ENCODE peak calls at places on chromosomes 7 and 10, in nine cellular contexts. A is mammary epithelial cell; I is CD8-positive, alpha-beta T cell; J is lower lobe of right lung; M is GM23338; H is breast epithelium; K is NB4; S is cardiac muscle cell; D is AG10803. P is an unnamed sample.

GRCh38 chr10:25072786-25073185 is 56.4 kb downstream of the THNSL1 start:
- DNase-seq in M (no peak), H (no peak), K (no peak), A (no peak), S (no peak), D (no peak), I (no peak), J (no peak), P (no peak)

GRCh38 chr7:98120559-98120958 is 13.9 kb downstream of the LMTK2 start:
- DNase-seq in H (no peak), M (no peak), I (no peak), J (no peak), A (no peak), D (no peak), S (no peak), K (no peak), P (no peak)

GRCh38 chr7:17928055-17928454 is 12.2 kb downstream of the SNX13 start:
- DNase-seq in M (no peak), D (no peak), H (no peak), S (no peak), I (no peak), K (no peak), A (no peak), J (no peak), P (no peak)

GRCh38 chr10:71028066-71028465 is 139.7 kb upstream of the PCBD1 start:
- DNase-seq in J (no peak), M (no peak), I (no peak), A (no peak), K (no peak), D (no peak), H (no peak), S (no peak), P (no peak)

GRCh38 chr7:12759112-12759511 is 71.7 kb downstream of the ARL4A start:
- DNase-seq in M (no peak), S (peak), A (no peak), J (no peak), K (no peak), D (peak), I (no peak), H (no peak), P (peak)

GRCh38 chr10:72685264-72685921 is 6.5 kb upstream of the MCU start:
- DNase-seq in M (no peak), A (no peak), K (no peak), J (no peak), H (no peak), D (no peak), I (no peak), S (no peak), P (no peak)

GRCh38 chr10:126804396-126804795 is 100.8 kb upstream of the DOCK1 start:
- DNase-seq in H (no peak), I (no peak), D (no peak), S (no peak), J (no peak), A (no peak), M (no peak), K (no peak), P (no peak)

GRCh38 chr7:5420841-5421625 is 2.6 kb downstream of the TNRC18 start:
- DNase-seq in A (peak), H (no peak), K (peak), S (no peak), J (peak), D (no peak), I (no peak), M (no peak), P (no peak)

GRCh38 chr7:93717217-93717900 is 142.8 kb upstream of the CALCR start:
- DNase-seq in H (no peak), K (no peak), S (peak), I (no peak), J (no peak), A (peak), M (no peak), D (peak), P (peak)

GRCh38 chr10:78541528-78542470 is 508.1 kb downstream of the RPS24 start:
- DNase-seq in D (peak), I (no peak), J (no peak), S (peak), M (no peak), H (no peak), K (no peak), A (no peak), P (no peak)

GRCh38 chr7:132276252-132276651 is 300.0 kb downstream of the PLXNA4 start:
- DNase-seq in S (no peak), A (no peak), D (no peak), H (no peak), K (no peak), M (no peak), I (no peak), J (no peak), P (no peak)

GRCh38 chr7:36777062-36777461 is 52.8 kb upstream of the AOAH start:
- DNase-seq in S (no peak), H (no peak), K (peak), M (no peak), J (no peak), I (peak), A (no peak), D (no peak), P (no peak)

GRCh38 chr10:86001521-86001920 is 365.1 kb downstream of the GRID1 start:
- DNase-seq in H (no peak), K (no peak), D (no peak), S (no peak), I (no peak), A (no peak), M (no peak), J (no peak), P (no peak)

GRCh38 chr7:98213296-98213873 is 2.1 kb downstream of the BHLHA15 start:
- DNase-seq in D (no peak), H (no peak), M (no peak), A (no peak), S (no peak), J (peak), I (no peak), K (no peak), P (no peak)

GRCh38 chr7:33842141-33842540 is 63.2 kb upstream of the BMPER start:
- DNase-seq in H (no peak), M (no peak), A (no peak), K (no peak), J (no peak), S (no peak), I (no peak), D (no peak), P (no peak)

GRCh38 chr7:41010418-41010817 is 692.5 kb downstream of the INHBA start:
- DNase-seq in J (no peak), S (peak), H (no peak), I (no peak), A (no peak), M (no peak), D (peak), K (peak), P (peak)

GRCh38 chr7:48366096-48366495 is 194.8 kb downstream of the ABCA13 start:
- DNase-seq in A (peak), I (no peak), K (no peak), D (no peak), M (no peak), H (no peak), S (no peak), J (no peak), P (no peak)

GRCh38 chr10:70457759-70458305 is 16.4 kb upstream of the NODAL start:
- DNase-seq in H (no peak), D (no peak), J (no peak), I (no peak), K (no peak), M (no peak), S (no peak), A (no peak), P (no peak)

GRCh38 chr10:12390733-12391132 is 41.4 kb downstream of the CAMK1D start:
- DNase-seq in D (no peak), I (no peak), H (no peak), A (no peak), S (peak), K (no peak), J (no peak), M (no peak), P (peak)

GRCh38 chr10:31157125-31157983 is 125.7 kb upstream of the ZNF438 start:
- DNase-seq in S (peak), J (no peak), I (no peak), M (no peak), K (no peak), H (no peak), A (no peak), D (peak), P (peak)

GRCh38 chr7:26385240-26385639 is 93.6 kb downstream of the SNX10 start:
- DNase-seq in J (no peak), D (no peak), A (no peak), S (no peak), M (no peak), I (no peak), H (no peak), K (no peak), P (no peak)

GRCh38 chr10:114684822-114685209 is 26.7 kb upstream of the ABLIM1 start:
- DNase-seq in A (peak), H (no peak), S (peak), J (no peak), D (peak), M (no peak), I (no peak), K (no peak), P (peak)

GRCh38 chr10:70756710-70757360 is 28.3 kb downstream of the TBATA start:
- DNase-seq in J (no peak), S (no peak), M (no peak), D (no peak), H (no peak), K (no peak), I (no peak), A (peak), P (peak)

GRCh38 chr10:15084502-15084922 is 4.1 kb downstream of the ACBD7 start:
- DNase-seq in J (no peak), I (no peak), M (peak), H (peak), D (peak), K (no peak), A (peak), S (peak), P (peak)

GRCh38 chr10:122494833-122495232 is 33.5 kb downstream of the HTRA1 start:
- DNase-seq in J (peak), K (no peak), A (peak), M (no peak), D (peak), H (no peak), I (no peak), S (peak), P (peak)

GRCh38 chr10:79106251-79106650 is 37.5 kb downstream of the ZMIZ1 start:
- DNase-seq in J (no peak), M (no peak), D (no peak), A (no peak), S (no peak), H (no peak), I (no peak), K (peak), P (no peak)

GRCh38 chr10:61612009-61612408 is 50.7 kb upstream of the CABCOCO1 start:
- DNase-seq in H (peak), M (no peak), D (no peak), J (no peak), K (no peak), S (no peak), I (no peak), A (no peak), P (no peak)

GRCh38 chr10:102678842-102679289 is 34.6 kb downstream of the TRIM8 start:
- DNase-seq in K (peak), A (peak), D (peak), I (no peak), J (peak), M (peak), S (peak), H (no peak), P (peak)

GRCh38 chr10:23081891-23082290 is 13.5 kb upstream of the MSRB2 start:
- DNase-seq in S (peak), J (no peak), M (peak), I (no peak), K (no peak), H (no peak), A (no peak), D (peak), P (peak)

DNA sequence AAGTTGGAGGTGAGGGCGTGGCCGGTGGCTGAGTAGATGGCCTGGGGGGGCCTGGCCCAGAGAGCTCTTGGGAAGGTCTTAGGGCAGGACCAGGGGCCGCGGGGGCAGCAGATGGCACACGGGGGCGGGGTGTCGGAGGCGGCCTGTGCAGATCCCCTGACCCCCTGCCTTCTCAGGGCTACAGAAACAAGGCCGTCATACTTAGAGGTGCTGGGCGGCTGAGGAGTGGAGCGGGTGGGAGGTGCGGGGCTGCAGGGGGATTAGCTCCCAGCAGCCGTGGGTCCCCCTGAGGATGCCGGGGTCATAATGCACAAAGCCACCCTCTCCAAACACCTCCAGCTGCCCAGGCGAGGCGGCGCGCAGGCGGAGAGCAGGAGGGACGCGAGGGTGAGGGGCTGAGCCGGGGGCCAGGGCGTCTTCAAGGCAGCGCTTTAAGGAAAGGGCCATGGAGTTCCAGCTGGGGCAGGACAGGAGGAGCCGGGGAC is 40.4 kb upstream of the ZNF32 start:
- DNase-seq in H (no peak), D (no peak), I (no peak), J (no peak), K (no peak), M (peak), A (no peak), S (no peak), P (no peak)
- H3K4me3 ChIP-seq in H (peak), D (no peak), I (peak), J (peak), K (no peak), M (peak), A (no peak), S (no peak), P (no peak)

GRCh38 chr10:131981429-131982184 is at the start of gene BNIP3:
- DNase-seq in H (peak), S (peak), K (peak), D (peak), M (peak), A (peak), J (peak), I (peak), P (peak)
- TF ChIP-seq CTCF in H (peak), S (no peak), K (no peak), D (peak), M (no peak), A (no peak), J (peak), I (no peak), P (no peak)

DNA sequence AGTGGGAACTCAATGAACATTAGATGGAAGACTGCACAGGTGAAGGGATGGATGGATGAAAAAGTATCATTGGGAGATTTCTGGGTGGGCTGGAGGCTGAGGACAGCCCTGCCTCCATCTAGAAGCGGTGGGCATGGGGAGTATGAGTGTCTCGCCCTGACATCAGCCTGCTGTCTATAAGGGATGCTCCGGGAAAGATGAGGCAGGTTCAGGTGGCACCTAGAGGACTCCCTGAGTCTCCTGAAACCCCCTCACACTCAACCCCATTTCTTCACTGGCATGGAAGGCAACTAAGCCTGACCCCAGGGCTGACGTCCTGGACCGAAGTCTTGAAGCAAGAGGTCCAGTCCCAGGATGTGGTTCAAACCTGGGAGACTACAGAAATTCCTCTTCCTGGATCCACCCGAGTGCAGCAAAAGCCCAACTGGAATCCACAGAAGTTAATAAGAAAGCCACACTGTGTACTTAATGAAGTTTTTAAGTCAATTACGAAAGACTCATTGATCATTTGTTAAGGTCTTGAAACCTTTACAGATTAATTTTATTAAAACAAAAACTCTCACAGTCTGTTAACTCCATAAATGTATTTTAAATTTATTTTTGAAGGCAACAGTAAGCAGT is 238.8 kb downstream of the EMX2 start:
- DNase-seq in S (no peak), D (no peak), I (no peak), J (no peak), H (no peak), A (no peak), K (no peak), M (no peak), P (no peak)
- H3K4me3 ChIP-seq in S (no peak), D (no peak), I (no peak), J (no peak), H (no peak), A (no peak), K (no peak), M (no peak), P (no peak)

GRCh38 chr7:150415161-150416160 is 35.0 kb upstream of the GIMAP8 start:
- DNase-seq in K (no peak), I (no peak), H (peak), A (no peak), J (no peak), D (no peak), S (no peak), M (no peak), P (no peak)

GRCh38 chr7:150420987-150421674 is 29.3 kb upstream of the GIMAP8 start:
- DNase-seq in K (peak), D (peak), A (peak), H (peak), J (peak), M (peak), I (peak), S (peak), P (peak)

GRCh38 chr7:150420242-150420641 is 30.2 kb upstream of the GIMAP8 start:
- DNase-seq in J (no peak), I (no peak), D (no peak), A (no peak), S (no peak), H (no peak), K (no peak), M (no peak), P (no peak)

GRCh38 chr7:150417239-150417638 is 33.2 kb upstream of the GIMAP8 start:
- DNase-seq in S (no peak), H (peak), J (no peak), D (no peak), M (no peak), K (no peak), I (no peak), A (no peak), P (no peak)

GRCh38 chr7:150417863-150418262 is 32.6 kb upstream of the GIMAP8 start:
- DNase-seq in A (no peak), K (no peak), H (peak), I (no peak), M (no peak), S (no peak), D (no peak), J (no peak), P (no peak)
- TF ChIP-seq CTCF in A (no peak), K (peak), H (no peak), I (no peak), M (peak), S (no peak), D (no peak), J (no peak), P (peak)

DNA sequence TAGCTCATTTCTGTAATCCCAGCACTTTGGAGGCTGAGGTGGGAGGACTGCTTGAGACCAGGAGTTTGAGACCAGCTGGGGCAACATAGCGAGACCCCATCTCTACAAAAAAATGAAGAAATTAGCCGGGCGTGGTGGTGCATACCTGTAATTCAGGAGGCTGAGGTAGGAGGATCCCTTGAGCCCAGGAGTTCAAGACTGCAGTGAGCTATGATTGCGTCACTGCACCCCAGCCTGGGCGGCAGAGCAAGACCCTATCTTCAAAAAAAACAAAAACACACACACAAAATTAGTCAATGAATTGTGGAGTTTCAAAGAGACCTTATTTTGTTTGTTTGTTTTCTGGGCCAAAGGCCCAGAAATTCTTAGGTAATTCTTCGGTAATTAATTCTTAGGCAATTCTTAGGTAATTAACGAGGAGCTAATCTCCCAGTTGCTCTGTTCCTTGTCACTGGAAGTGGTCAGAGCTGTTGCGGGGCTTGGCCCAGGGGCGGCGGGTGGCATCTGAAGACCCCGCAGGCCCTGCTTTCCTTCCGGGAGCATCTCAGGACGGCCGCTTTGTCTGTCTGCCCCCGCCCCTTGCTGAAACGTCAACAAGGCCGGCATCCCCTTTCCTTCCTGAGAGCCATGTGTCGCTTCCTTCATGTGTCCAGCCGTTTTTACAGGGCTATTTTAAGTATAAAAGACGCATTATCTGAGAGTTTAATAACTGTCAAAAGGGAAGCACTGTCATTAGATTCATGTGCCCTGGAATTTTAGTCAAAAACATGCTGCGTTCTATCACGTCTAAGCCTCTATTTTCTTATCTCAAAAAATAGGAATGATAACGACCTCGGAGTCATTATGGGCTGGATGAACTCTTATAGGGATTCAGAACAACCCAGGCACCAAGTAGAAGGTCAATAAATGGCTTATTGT is 110.2 kb downstream of the CUX1 start:
- DNase-seq in A (no peak), D (no peak), H (no peak), I (no peak), J (peak), M (peak), S (peak), K (no peak), P (no peak)
- H3K4me3 ChIP-seq in A (no peak), D (no peak), H (no peak), I (no peak), J (no peak), M (no peak), S (no peak), K (no peak), P (no peak)

GRCh38 chr7:54839538-54840213 is 80.7 kb upstream of the SEC61G start:
- DNase-seq in H (no peak), M (peak), D (peak), A (peak), S (peak), K (peak), I (no peak), J (peak), P (peak)

GRCh38 chr7:54837761-54838539 is 78.9 kb upstream of the SEC61G start:
- DNase-seq in K (no peak), A (no peak), J (no peak), D (no peak), H (no peak), S (no peak), I (no peak), M (no peak), P (no peak)

GRCh38 chr7:54843961-54844360 is 85.0 kb upstream of the SEC61G start:
- DNase-seq in I (no peak), K (no peak), A (peak), D (no peak), J (no peak), H (no peak), S (no peak), M (no peak), P (no peak)

GRCh38 chr7:54838540-54838925 is 79.5 kb upstream of the SEC61G start:
- DNase-seq in M (no peak), K (no peak), I (no peak), A (no peak), H (no peak), S (no peak), J (no peak), D (no peak), P (no peak)

GRCh38 chr7:54841772-54842707 is 83.0 kb upstream of the SEC61G start:
- DNase-seq in I (no peak), M (peak), K (peak), J (peak), S (peak), D (peak), H (no peak), A (no peak), P (peak)
- TF ChIP-seq CTCF in I (no peak), M (peak), K (peak), J (peak), S (peak), D (peak), H (no peak), A (peak), P (peak)

GRCh38 chr7:44101966-44102845 is 1.9 kb upstream of the AEBP1 start:
- DNase-seq in K (no peak), S (peak), H (no peak), D (peak), J (no peak), I (no peak), M (no peak), A (peak), P (peak)

GRCh38 chr7:44103566-44103940 is 592 bp upstream of the AEBP1 start:
- DNase-seq in D (no peak), A (no peak), H (no peak), M (no peak), J (no peak), K (no peak), S (no peak), I (no peak), P (no peak)

GRCh38 chr7:44101304-44101965 is 2.7 kb upstream of the AEBP1 start:
- DNase-seq in S (no peak), K (no peak), I (no peak), H (no peak), M (no peak), A (no peak), D (no peak), J (no peak), P (no peak)

GRCh38 chr7:44103941-44104879 is at the start of gene AEBP1:
- DNase-seq in H (no peak), D (peak), I (no peak), K (no peak), M (peak), S (peak), J (no peak), A (no peak), P (peak)

GRCh38 chr7:44102846-44103565 is 1.1 kb upstream of the AEBP1 start:
- DNase-seq in D (no peak), S (no peak), I (no peak), M (no peak), A (no peak), J (no peak), K (no peak), H (no peak), P (no peak)
- H3K4me3 ChIP-seq in D (no peak), S (no peak), I (no peak), M (peak), A (no peak), J (no peak), K (no peak), H (no peak), P (no peak)